ENCODE peak calls at places on chromosomes 2 and 18, in four cellular contexts. Z is GM12878, E is HepG2, P is K562. X is an unnamed sample.

GRCh38 chr18:8730080-8730827 is 24.9 kb downstream of the MTCL1 start:
- DNase-seq in Z (no peak), E (peak; percentile 91), P (peak; percentile 84), X (peak; percentile 28)

GRCh38 chr2:9573013-9573708 is 17.5 kb upstream of the ADAM17 start:
- DNase-seq in Z (no peak), E (no peak), P (no peak), X (no peak)

GRCh38 chr2:58057890-58058590 is 11.4 kb downstream of the VRK2 start:
- DNase-seq in Z (no peak), E (no peak), P (no peak), X (no peak)

GRCh38 chr2:178279142-178279541 is 84.8 kb downstream of the OSBPL6 start:
- DNase-seq in Z (no peak), E (no peak), P (no peak), X (no peak)

GRCh38 chr2:157722580-157723234 is 94.0 kb upstream of the ACVR1C start:
- DNase-seq in Z (no peak), E (no peak), P (no peak), X (no peak)

GRCh38 chr2:179790235-179790895 is 71.0 kb downstream of the ZNF385B start:
- DNase-seq in Z (no peak), E (no peak), P (no peak), X (no peak)

GRCh38 chr2:44930274-44930826 is 11.2 kb upstream of the SIX3 start:
- DNase-seq in Z (no peak), E (no peak), P (no peak), X (no peak)

GRCh38 chr18:47990981-47991380 is 60.5 kb upstream of the SMAD2 start:
- DNase-seq in Z (no peak), E (no peak), P (no peak), X (no peak)

GRCh38 chr2:36484454-36484853 is 113.5 kb downstream of the FEZ2 start:
- DNase-seq in Z (no peak), E (no peak), P (no peak), X (no peak)

GRCh38 chr18:14919666-14920065 is 171.7 kb downstream of the ANKRD30B start:
- DNase-seq in Z (no peak), E (peak; percentile 3), P (no peak), X (no peak)

GRCh38 chr2:187338679-187339121 is 109.4 kb downstream of the CALCRL start:
- DNase-seq in Z (no peak), E (no peak), P (no peak), X (no peak)

GRCh38 chr2:101776172-101777043 is 78.9 kb downstream of the MAP4K4 start:
- DNase-seq in Z (no peak), E (peak; percentile 30), P (peak; percentile 53), X (peak; percentile 56)

GRCh38 chr18:8298186-8298585 is 311.1 kb upstream of the RAB12 start:
- DNase-seq in Z (no peak), E (no peak), P (no peak), X (no peak)

GRCh38 chr18:23259701-23260661 is 124.7 kb downstream of the CABLES1 start:
- DNase-seq in Z (no peak), E (peak; percentile 56), P (peak; percentile 63), X (no peak)

GRCh38 chr2:99520813-99521212 is 31.0 kb upstream of the REV1 start:
- DNase-seq in Z (no peak), E (no peak), P (no peak), X (no peak)

GRCh38 chr2:181189932-181190331 is 209.5 kb downstream of the UBE2E3 start:
- DNase-seq in Z (no peak), E (no peak), P (no peak), X (no peak)

GRCh38 chr2:64988420-64989125 is 626 bp upstream of the SLC1A4 start:
- DNase-seq in Z (no peak), E (peak; percentile 75), P (peak; percentile 88), X (peak; percentile 75)

GRCh38 chr2:191213333-191213732 is 31.9 kb upstream of the MYO1B start:
- DNase-seq in Z (no peak), E (no peak), P (no peak), X (no peak)

GRCh38 chr2:170022692-170023091 is 155.3 kb upstream of the MYO3B start:
- DNase-seq in Z (no peak), E (no peak), P (no peak), X (no peak)

GRCh38 chr18:54261894-54262293 is 7.4 kb upstream of the POLI start:
- DNase-seq in Z (peak; percentile 85), E (no peak), P (peak; percentile 52), X (no peak)

GRCh38 chr2:204239756-204240155 is 303.2 kb downstream of the ICOS start:
- DNase-seq in Z (no peak), E (no peak), P (no peak), X (no peak)

GRCh38 chr2:114316532-114317300 is 125.7 kb upstream of the DPP10 start:
- DNase-seq in Z (no peak), E (no peak), P (no peak), X (no peak)

GRCh38 chr18:22848618-22849017 is 84.5 kb upstream of the RBBP8 start:
- DNase-seq in Z (no peak), E (no peak), P (no peak), X (no peak)

DNA sequence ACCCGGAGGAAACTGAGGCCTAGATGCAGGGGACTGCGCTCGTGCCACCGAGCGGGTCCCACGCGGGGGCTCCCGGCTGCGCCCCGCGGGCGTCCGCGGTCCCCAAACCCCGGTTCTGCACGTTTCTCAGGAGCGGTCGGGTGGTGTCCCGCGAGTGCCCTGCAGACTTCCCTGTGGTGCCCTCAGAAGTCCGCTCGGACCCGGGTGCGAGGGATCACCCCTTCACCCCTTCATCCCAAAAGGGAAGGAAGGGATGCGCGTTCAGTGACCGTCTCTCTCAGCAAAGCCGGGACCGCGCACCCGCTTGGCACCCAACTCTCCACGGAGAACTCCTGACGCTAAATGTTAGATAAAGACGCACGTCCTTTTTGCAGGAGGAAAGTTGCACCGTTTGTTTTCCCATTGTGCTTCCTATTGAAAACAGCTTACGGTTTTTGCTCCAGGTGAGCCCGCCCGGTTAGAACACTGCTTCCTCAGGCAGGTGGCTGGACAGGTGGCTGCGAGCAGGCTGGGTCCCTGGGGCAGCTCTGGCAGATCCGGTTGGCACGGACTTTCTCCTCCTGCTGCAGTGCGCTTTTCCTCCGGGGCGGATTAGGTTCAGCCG is 779 bp downstream of the DGKD start:
- DNase-seq in Z (no peak), E (no peak), P (no peak), X (no peak)
- TF ChIP-seq FOXM1 in Z (no peak), E (no peak), P (no peak), X (no peak)

GRCh38 chr2:212539145-212539880 is 711 bp upstream of the ERBB4 start:
- DNase-seq in Z (no peak), E (no peak), P (peak; percentile 7), X (peak; percentile 42)
- TF ChIP-seq SP1 in Z (no peak), E (no peak), P (no peak), X (no peak)

DNA sequence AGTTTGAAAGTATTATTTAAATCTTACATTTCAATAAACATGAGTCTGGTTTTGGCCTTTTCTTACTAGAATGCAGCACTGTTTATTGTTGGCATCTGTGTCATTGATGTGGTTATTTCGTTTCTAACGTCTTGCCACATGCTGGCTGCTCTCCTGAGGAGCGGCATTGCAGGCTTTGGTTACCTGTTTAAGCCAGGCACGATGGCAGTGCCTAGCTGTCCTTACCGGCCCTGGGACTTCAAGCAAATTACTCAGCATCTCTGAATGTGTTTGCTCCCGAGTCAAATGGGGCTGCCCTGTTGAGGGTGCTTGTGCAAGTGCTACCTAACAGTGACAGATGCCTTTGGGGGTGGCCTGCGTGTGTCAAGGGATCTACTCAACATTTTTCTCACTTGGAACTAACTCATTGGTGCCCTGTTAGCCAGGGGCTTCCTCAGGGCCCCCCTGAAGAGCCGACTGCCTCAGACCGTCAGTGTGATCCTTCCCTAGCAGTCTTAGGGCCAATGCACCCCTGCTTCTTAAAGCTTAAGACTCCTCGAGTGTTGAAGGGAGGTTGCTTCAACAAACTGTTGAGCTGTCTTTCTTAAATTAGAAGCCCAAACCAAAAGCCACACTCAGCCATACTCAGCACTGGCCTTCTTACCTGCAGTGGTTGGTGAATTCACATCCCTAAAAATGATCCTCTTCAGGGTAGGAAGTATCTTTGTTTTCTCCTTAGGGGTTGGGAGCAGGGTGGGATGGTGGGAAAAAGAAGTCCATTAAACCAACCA is 151.5 kb downstream of the NCK2 start:
- DNase-seq in Z (no peak), E (no peak), P (no peak), X (no peak)
- TF ChIP-seq FOXM1 in Z (no peak), E (no peak), P (no peak), X (no peak)

DNA sequence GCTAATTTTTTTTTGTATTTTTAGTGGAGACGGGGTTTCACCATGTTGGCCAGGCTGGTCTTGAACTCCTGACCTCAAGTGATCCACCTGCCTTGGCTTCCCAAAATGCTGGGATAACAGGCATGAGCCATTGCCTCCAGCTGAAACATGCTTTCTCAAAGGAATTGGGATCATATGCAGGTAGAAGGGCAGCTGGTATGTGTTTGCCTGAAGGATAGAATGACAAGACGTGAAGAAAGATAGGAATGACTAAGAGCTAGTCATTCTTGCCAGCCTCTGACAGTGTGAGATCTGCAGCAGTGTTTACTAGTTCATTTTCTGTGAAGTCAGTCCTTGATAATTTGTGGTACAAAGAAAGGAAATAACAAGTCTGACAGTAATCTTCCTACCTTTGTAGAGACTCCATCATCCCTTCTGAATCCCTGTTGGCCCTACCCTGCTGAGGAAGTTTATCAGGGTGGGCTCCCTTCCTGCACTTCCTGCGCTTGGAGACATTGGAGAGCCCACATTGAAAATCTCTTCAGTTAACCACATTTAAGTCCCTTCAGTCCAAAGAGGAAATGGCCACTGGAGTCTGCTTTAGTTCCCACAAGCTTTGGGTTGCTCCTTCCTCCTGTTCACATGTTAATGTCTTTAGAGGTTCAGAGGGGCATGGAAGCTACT is 14.7 kb downstream of the CFLAR start:
- DNase-seq in Z (no peak), E (no peak), P (peak; percentile 39), X (no peak)
- TF ChIP-seq SP1 in Z (no peak), E (no peak), P (no peak), X (no peak)

GRCh38 chr2:232388324-232388891 is 9.9 kb downstream of the ALPP start:
- DNase-seq in Z (no peak), E (no peak), P (no peak), X (no peak)

GRCh38 chr2:232386490-232386739 is 7.9 kb downstream of the ALPP start:
- DNase-seq in Z (no peak), E (no peak), P (no peak), X (no peak)

GRCh38 chr2:232387451-232388171 is 9.1 kb downstream of the ALPP start:
- DNase-seq in Z (no peak), E (no peak), P (no peak), X (no peak)

GRCh38 chr2:232385660-232386489 is 7.3 kb downstream of the ALPP start:
- DNase-seq in Z (no peak), E (no peak), P (no peak), X (no peak)

GRCh38 chr2:232386740-232387450 is 8.3 kb downstream of the ALPP start:
- DNase-seq in Z (no peak), E (no peak), P (no peak), X (no peak)
- TF ChIP-seq FOXM1 in Z (no peak), E (no peak), P (no peak), X (no peak)

GRCh38 chr2:189177441-189177840 is 2.1 kb downstream of the COL5A2 start:
- DNase-seq in Z (no peak), E (no peak), P (no peak), X (no peak)

GRCh38 chr2:189178007-189178406 is 1.6 kb downstream of the COL5A2 start:
- DNase-seq in Z (no peak), E (no peak), P (no peak), X (no peak)

GRCh38 chr2:189181706-189182105 is 2.1 kb upstream of the COL5A2 start:
- DNase-seq in Z (no peak), E (peak; percentile 66), P (no peak), X (no peak)

GRCh38 chr2:189179607-189179979 is at the start of gene COL5A2:
- DNase-seq in Z (no peak), E (no peak), P (no peak), X (peak; percentile 7)

GRCh38 chr2:189178726-189179606 is 595 bp downstream of the COL5A2 start:
- DNase-seq in Z (no peak), E (no peak), P (no peak), X (peak; percentile 7)
- TF ChIP-seq SP1 in Z (no peak), E (no peak), P (no peak), X (no peak)

GRCh38 chr2:218981390-218982311 is 3.3 kb downstream of the FEV start:
- DNase-seq in Z (no peak), E (no peak), P (no peak), X (no peak)
- TF ChIP-seq FOXM1 in Z (no peak), E (no peak), P (no peak), X (no peak)

X was measured in HEK293T.